ENCODE peak calls at places on chromosome 4, in eight cellular contexts. M, Y, N, C, D, A, Z and F are unnamed samples.

GRCh38 chr4:188869581-188869980 is 730.3 kb downstream of the TRIML1 start:
- DNase-seq in M (no peak), Y (no peak), N (no peak), C (no peak), D (no peak), A (no peak), Z (no peak), F (no peak)

GRCh38 chr4:76800902-76801301 is 97.0 kb downstream of the SOWAHB start:
- DNase-seq in M (no peak), Y (no peak), N (no peak), C (no peak), D (no peak), A (no peak), Z (no peak), F (no peak)

GRCh38 chr4:15405069-15405468 is 22.8 kb upstream of the C1QTNF7 start:
- DNase-seq in M (no peak), Y (no peak), N (no peak), C (no peak), D (no peak), A (no peak), Z (no peak), F (no peak)

GRCh38 chr4:36222702-36223101 is 21.6 kb downstream of the ARAP2 start:
- DNase-seq in M (no peak), Y (no peak), N (no peak), C (no peak), D (no peak), A (no peak), Z (no peak), F (no peak)

GRCh38 chr4:3311489-3312171 is 18.8 kb downstream of the RGS12 start:
- DNase-seq in M (no peak), Y (no peak), N (peak; percentile 23), C (peak; percentile 38), D (no peak), A (no peak), Z (no peak), F (peak; percentile 16)

GRCh38 chr4:153275380-153276276 is 68.9 kb upstream of the MND1 start:
- DNase-seq in M (no peak), Y (no peak), N (no peak), C (no peak), D (no peak), A (no peak), Z (no peak), F (no peak)

GRCh38 chr4:8938623-8939022 is 67.0 kb upstream of the HMX1 start:
- DNase-seq in M (no peak), Y (no peak), N (no peak), C (no peak), D (no peak), A (no peak), Z (no peak), F (no peak)

GRCh38 chr4:108008721-108009120 is 19.0 kb downstream of the HADH start:
- DNase-seq in M (no peak), Y (no peak), N (peak; percentile 30), C (no peak), D (no peak), A (no peak), Z (no peak), F (no peak)

GRCh38 chr4:182604161-182604591 is 313.0 kb downstream of the DCTD start:
- DNase-seq in M (no peak), Y (no peak), N (no peak), C (no peak), D (no peak), A (no peak), Z (no peak), F (peak; percentile 70)

GRCh38 chr4:10698172-10698571 is 13.6 kb upstream of the CLNK start:
- DNase-seq in M (no peak), Y (no peak), N (no peak), C (no peak), D (no peak), A (no peak), Z (no peak), F (no peak)

GRCh38 chr4:158259955-158260575 is 49.8 kb downstream of the TMEM144 start:
- DNase-seq in M (no peak), Y (no peak), N (no peak), C (no peak), D (no peak), A (no peak), Z (no peak), F (peak; percentile 34)

GRCh38 chr4:155241664-155242063 is 33.2 kb downstream of the NPY2R start:
- DNase-seq in M (no peak), Y (no peak), N (no peak), C (no peak), D (no peak), A (no peak), Z (no peak), F (no peak)

GRCh38 chr4:138405439-138405838 is 163.3 kb upstream of the SLC7A11 start:
- DNase-seq in M (no peak), Y (no peak), N (peak; percentile 56), C (no peak), D (no peak), A (peak; percentile 12), Z (no peak), F (no peak)

GRCh38 chr4:107036602-107037151 is 564 bp upstream of the DKK2 start:
- DNase-seq in M (no peak), Y (no peak), N (no peak), C (no peak), D (no peak), A (no peak), Z (no peak), F (peak; percentile 5)

GRCh38 chr4:6153874-6154273 is 46.5 kb downstream of the JAKMIP1 start:
- DNase-seq in M (no peak), Y (no peak), N (no peak), C (no peak), D (no peak), A (no peak), Z (no peak), F (no peak)

GRCh38 chr4:92334716-92335350 is 31.1 kb downstream of the GRID2 start:
- DNase-seq in M (no peak), Y (no peak), N (no peak), C (no peak), D (peak; percentile 11), A (no peak), Z (no peak), F (peak; percentile 13)